ENCODE peak calls at places on chromosomes 5 and 9, in six cellular contexts. R is K562, W is HCT116, A is HepG2, J is A549, X is endothelial cell of umbilical vein. O is an unnamed sample.

GRCh38 chr5:67941750-67942450 is 273.7 kb upstream of the PIK3R1 start:
- DNase-seq in R (no peak), W (no peak), A (no peak), J (no peak), X (no peak), O (no peak)

GRCh38 chr9:112861638-112862555 is 28.8 kb downstream of the SLC46A2 start:
- DNase-seq in R (no peak), W (no peak), A (no peak), J (no peak), X (peak), O (peak)

GRCh38 chr5:14161825-14162556 is 18.8 kb downstream of the TRIO start:
- DNase-seq in R (no peak), W (no peak), A (no peak), J (no peak), X (no peak), O (no peak)

GRCh38 chr5:96776606-96777005 is 31.1 kb downstream of the ERAP1 start:
- DNase-seq in R (no peak), W (no peak), A (no peak), J (no peak), X (peak), O (no peak)

GRCh38 chr5:132472431-132472830 is 18.1 kb downstream of the IRF1 start:
- DNase-seq in R (no peak), W (no peak), A (no peak), J (no peak), X (no peak), O (no peak)

GRCh38 chr5:125874717-125875116 is 548.5 kb upstream of the GRAMD2B start:
- DNase-seq in R (no peak), W (no peak), A (no peak), J (no peak), X (no peak), O (no peak)

GRCh38 chr9:80789831-80790230 is 899.5 kb downstream of the TLE1 start:
- DNase-seq in R (no peak), W (no peak), A (no peak), J (no peak), X (no peak), O (no peak)

GRCh38 chr5:103973669-103974068 is 411.1 kb upstream of the NUDT12 start:
- DNase-seq in R (peak), W (no peak), A (no peak), J (peak), X (no peak), O (peak)

GRCh38 chr9:124228516-124228915 is 29.2 kb upstream of the NEK6 start:
- DNase-seq in R (no peak), W (no peak), A (no peak), J (no peak), X (no peak), O (no peak)

GRCh38 chr5:149665416-149666163 is 64.5 kb upstream of the PPARGC1B start:
- DNase-seq in R (no peak), W (no peak), A (no peak), J (no peak), X (no peak), O (no peak)

GRCh38 chr9:137077758-137078693 is 709 bp downstream of the UAP1L1 start:
- DNase-seq in R (no peak), W (no peak), A (no peak), J (no peak), X (peak), O (no peak)

GRCh38 chr9:69470186-69470977 is 145.4 kb downstream of the ENTREP1 start:
- DNase-seq in R (no peak), W (no peak), A (peak), J (peak), X (peak), O (no peak)

GRCh38 chr9:128011071-128011817 is 30.5 kb upstream of the EEIG1 start:
- DNase-seq in R (peak), W (no peak), A (peak), J (peak), X (peak), O (peak)

GRCh38 chr5:61866930-61867329 is 439.1 kb upstream of the KIF2A start:
- DNase-seq in R (peak), W (peak), A (no peak), J (peak), X (no peak), O (peak)

GRCh38 chr5:150059623-150060022 is 26.7 kb downstream of the CSF1R start:
- DNase-seq in R (no peak), W (no peak), A (no peak), J (no peak), X (no peak), O (no peak)

GRCh38 chr9:115103746-115104477 is 14.0 kb downstream of the TNC start:
- DNase-seq in R (no peak), W (no peak), A (no peak), J (no peak), X (no peak), O (no peak)

GRCh38 chr5:126527892-126528291 is 67.1 kb downstream of the ALDH7A1 start:
- DNase-seq in R (peak), W (no peak), A (no peak), J (no peak), X (no peak), O (no peak)

GRCh38 chr9:83036043-83036442 is 26.9 kb downstream of the RASEF start:
- DNase-seq in R (no peak), W (no peak), A (no peak), J (no peak), X (no peak), O (no peak)

GRCh38 chr5:123865641-123866040 is 353.7 kb downstream of the CSNK1G3 start:
- DNase-seq in R (no peak), W (no peak), A (no peak), J (no peak), X (no peak), O (no peak)

GRCh38 chr9:95078934-95079333 is 238.6 kb downstream of the FANCC start:
- DNase-seq in R (no peak), W (no peak), A (no peak), J (no peak), X (no peak), O (no peak)

GRCh38 chr9:130372057-130372456 is 72.7 kb upstream of the ASS1 start:
- DNase-seq in R (no peak), W (no peak), A (no peak), J (no peak), X (no peak), O (no peak)

GRCh38 chr5:56698463-56699381 is 116.6 kb upstream of the MAP3K1 start:
- DNase-seq in R (no peak), W (no peak), A (no peak), J (no peak), X (no peak), O (no peak)

GRCh38 chr9:99326112-99326916 is 104.2 kb downstream of the SEC61B start:
- DNase-seq in R (no peak), W (no peak), A (no peak), J (peak), X (peak), O (peak)

GRCh38 chr5:139394654-139395566 is at the start of gene PROB1:
- DNase-seq in R (no peak), W (no peak), A (no peak), J (no peak), X (no peak), O (no peak)

GRCh38 chr5:73233461-73234151 is 60.6 kb downstream of the TMEM174 start:
- DNase-seq in R (no peak), W (no peak), A (no peak), J (no peak), X (peak), O (no peak)

GRCh38 chr9:138076650-138077009 is 199.0 kb downstream of the CACNA1B start:
- DNase-seq in R (no peak), W (no peak), A (no peak), J (no peak), X (no peak), O (no peak)

GRCh38 chr5:8825161-8825757 is 720.6 kb downstream of the SEMA5A start:
- DNase-seq in R (no peak), W (no peak), A (no peak), J (no peak), X (no peak), O (no peak)

GRCh38 chr9:136773386-136774044 is 9.2 kb upstream of the LCN15 start:
- DNase-seq in R (peak), W (no peak), A (peak), J (peak), X (peak), O (peak)

GRCh38 chr9:79233542-79233941 is 338.2 kb upstream of the TLE4 start:
- DNase-seq in R (peak), W (peak), A (peak), J (peak), X (peak), O (peak)

GRCh38 chr5:115858396-115858795 is 16.7 kb downstream of the AP3S1 start:
- DNase-seq in R (no peak), W (no peak), A (no peak), J (no peak), X (no peak), O (no peak)

GRCh38 chr9:99895510-99895909 is 10.9 kb upstream of the STX17 start:
- DNase-seq in R (no peak), W (no peak), A (no peak), J (no peak), X (no peak), O (no peak)

GRCh38 chr9:94156549-94157407 is 72.5 kb downstream of the PTPDC1 start:
- DNase-seq in R (no peak), W (no peak), A (peak), J (peak), X (peak), O (peak)

GRCh38 chr9:9790216-9790872 is 822.5 kb downstream of the PTPRD start:
- DNase-seq in R (no peak), W (no peak), A (peak), J (peak), X (peak), O (peak)

GRCh38 chr9:132005896-132006295 is 73.8 kb downstream of the MED27 start:
- DNase-seq in R (no peak), W (no peak), A (no peak), J (no peak), X (no peak), O (peak)

GRCh38 chr5:99037668-99038067 is 108.9 kb upstream of the CHD1 start:
- DNase-seq in R (no peak), W (no peak), A (peak), J (no peak), X (no peak), O (peak)

GRCh38 chr5:128197911-128198522 is 114.5 kb downstream of the SLC12A2 start:
- DNase-seq in R (no peak), W (no peak), A (no peak), J (no peak), X (no peak), O (no peak)

GRCh38 chr5:128199611-128200010 is 116.0 kb downstream of the SLC12A2 start:
- DNase-seq in R (no peak), W (no peak), A (no peak), J (no peak), X (no peak), O (no peak)

GRCh38 chr5:128196791-128197190 is 113.2 kb downstream of the SLC12A2 start:
- DNase-seq in R (no peak), W (no peak), A (no peak), J (no peak), X (no peak), O (no peak)

GRCh38 chr5:128201065-128201926 is 117.7 kb downstream of the SLC12A2 start:
- DNase-seq in R (peak), W (no peak), A (peak), J (peak), X (peak), O (peak)

DNA sequence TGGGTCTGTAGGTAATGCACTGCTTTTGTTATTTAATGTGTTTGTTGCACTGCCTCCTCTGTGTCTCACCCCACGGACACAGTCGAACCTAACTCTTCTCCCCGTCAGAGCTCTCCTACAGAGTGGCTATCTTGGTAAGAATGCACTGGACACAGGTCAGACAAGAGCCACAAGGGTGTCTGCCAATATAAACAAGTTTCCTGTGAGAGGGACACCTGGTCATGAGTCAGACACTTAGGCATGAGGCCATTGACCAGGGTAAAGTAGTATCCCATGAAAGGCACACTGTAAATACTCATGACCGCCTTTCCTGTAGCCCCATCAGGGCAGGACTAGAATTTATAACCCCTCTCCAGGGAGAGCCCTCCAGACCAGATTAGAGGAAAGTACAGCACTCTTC is 115.5 kb downstream of the SLC12A2 start:
- DNase-seq in R (no peak), W (peak), A (no peak), J (peak), X (peak), O (no peak)
- TF ChIP-seq MAX in R (no peak), W (peak), A (no peak), J (no peak), X (no peak), O (no peak)

GRCh38 chr5:161414037-161414436 is 132.5 kb downstream of the GABRB2 start:
- DNase-seq in R (no peak), W (no peak), A (no peak), J (no peak), X (no peak), O (no peak)
- TF ChIP-seq MAX in R (no peak), W (no peak), A (no peak), J (no peak), X (no peak), O (no peak)

DNA sequence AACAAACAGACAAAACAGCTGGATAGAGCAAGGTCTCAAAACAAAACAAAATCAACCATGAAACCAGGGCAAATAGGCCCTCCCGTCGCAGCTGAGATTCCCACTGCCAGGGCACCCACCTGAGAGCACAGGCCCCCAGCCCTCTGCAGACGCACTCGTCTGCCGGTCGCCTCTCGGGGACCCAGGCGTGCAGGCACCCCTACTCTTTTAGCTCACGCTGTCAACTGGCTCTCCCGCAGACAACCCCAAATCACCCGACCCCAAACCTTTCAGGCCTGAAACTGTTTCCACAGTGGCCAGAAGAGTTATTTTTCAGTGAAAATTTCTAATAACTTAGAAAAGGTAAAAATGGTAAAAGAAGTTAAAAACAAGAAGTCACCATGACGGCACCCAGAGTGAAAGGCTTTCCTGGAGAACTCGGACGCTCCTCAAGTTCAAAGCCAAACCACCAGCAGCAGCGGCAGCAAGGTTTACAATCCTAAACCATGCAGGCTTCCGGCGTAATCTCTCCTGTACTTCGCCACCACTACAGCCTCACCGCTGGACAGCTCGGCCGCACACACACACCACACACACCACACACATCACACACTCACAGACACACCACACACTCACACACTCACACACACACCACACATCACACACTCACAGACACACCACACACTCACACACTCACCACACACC is 1.9 kb upstream of the UBE2QL1 start:
- DNase-seq in R (no peak), W (no peak), A (no peak), J (peak), X (no peak), O (no peak)
- TF ChIP-seq MAX in R (no peak), W (no peak), A (no peak), J (no peak), X (no peak), O (no peak)

DNA sequence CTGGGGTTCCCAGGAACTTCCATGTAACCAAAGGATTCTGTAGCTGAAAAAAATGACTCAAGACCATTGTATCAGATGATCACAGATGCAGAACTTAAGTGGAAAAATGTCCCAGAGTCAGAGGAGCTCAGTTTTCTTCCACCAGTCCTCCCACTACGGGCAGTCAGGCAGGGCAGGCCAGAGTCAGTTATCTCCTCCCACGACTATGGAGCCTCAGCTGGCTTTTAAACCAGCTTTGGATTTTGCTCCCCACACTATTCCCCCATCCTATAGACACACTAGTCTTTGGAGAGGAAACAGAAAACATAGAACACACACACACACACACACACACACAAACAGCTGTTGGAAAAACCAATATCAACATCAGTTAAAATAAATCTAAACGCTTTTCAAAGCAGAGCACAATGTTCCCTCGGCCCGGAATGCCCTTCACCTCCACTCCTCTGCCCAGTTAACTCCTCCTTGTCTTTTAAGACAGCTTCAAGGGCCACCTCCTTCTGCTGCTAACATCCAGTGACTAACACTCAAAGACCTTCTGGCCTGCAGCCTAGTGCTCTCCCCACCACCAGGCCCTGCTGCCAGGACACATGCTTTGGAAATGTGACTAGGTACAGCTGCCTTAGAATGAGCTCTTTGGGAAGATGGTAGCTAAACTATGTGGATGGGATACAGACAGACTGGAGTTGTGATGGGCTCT is 56.8 kb downstream of the NIPAL4 start:
- DNase-seq in R (no peak), W (no peak), A (no peak), J (peak), X (no peak), O (no peak)
- TF ChIP-seq MAX in R (no peak), W (no peak), A (no peak), J (peak), X (no peak), O (no peak)

O was measured in NB4.